ENCODE peak calls at places on chromosomes 16 and 17, in eight cellular contexts. U is thoracic aorta; N is heart right ventricle; V is CD4-positive, alpha-beta memory T cell; Z is A549; S is cardiac muscle cell; G is PC-9; R is uterus. K is an unnamed sample.

GRCh38 chr16:12141073-12141472 is 164.5 kb downstream of the SNX29 start:
- DNase-seq in S (no peak), Z (no peak), V (no peak), G (no peak), U (no peak), N (no peak), R (no peak), K (no peak)

GRCh38 chr16:60605176-60605575 is 1431.1 kb downstream of the CDH8 start:
- DNase-seq in S (no peak), N (no peak), G (no peak), U (no peak), Z (no peak), R (no peak), V (no peak), K (no peak)

GRCh38 chr17:81558941-81559806 is 7.0 kb upstream of the FAAP100 start:
- DNase-seq in S (no peak), Z (peak; percentile 79), N (no peak), G (no peak), R (no peak), U (no peak), V (no peak), K (no peak)

GRCh38 chr16:24036614-24037013 is 200.8 kb downstream of the PRKCB start:
- DNase-seq in U (no peak), V (peak; percentile 28), Z (peak; percentile 84), G (no peak), N (peak; percentile 23), R (peak; percentile 15), S (peak; percentile 61), K (peak; percentile 11)

GRCh38 chr16:18816286-18816685 is 14.9 kb upstream of the ARL6IP1 start:
- DNase-seq in N (no peak), V (no peak), Z (no peak), G (no peak), U (no peak), S (no peak), R (no peak), K (no peak)

GRCh38 chr16:26598061-26598460 is 468.7 kb upstream of the C16orf82 start:
- DNase-seq in Z (no peak), V (peak; percentile 62), R (no peak), U (no peak), G (no peak), N (no peak), S (no peak), K (no peak)

GRCh38 chr16:19605701-19606100 is 50.2 kb downstream of the VPS35L start:
- DNase-seq in U (no peak), Z (no peak), G (peak; percentile 93), R (no peak), V (no peak), S (no peak), N (no peak), K (no peak)

GRCh38 chr17:10265100-10265810 is 66.8 kb upstream of the GAS7 start:
- DNase-seq in V (no peak), G (no peak), S (peak; percentile 53), U (no peak), N (no peak), R (no peak), Z (no peak), K (no peak)

GRCh38 chr17:382644-383533 is 30.3 kb upstream of the RPH3AL start:
- DNase-seq in V (no peak), G (no peak), Z (peak; percentile 40), U (no peak), R (no peak), S (peak; percentile 61), N (peak; percentile 42), K (no peak)

GRCh38 chr17:55931448-55931847 is 180.6 kb downstream of the PCTP start:
- DNase-seq in V (no peak), G (no peak), R (no peak), Z (no peak), U (no peak), N (no peak), S (no peak), K (no peak)

GRCh38 chr17:49815761-49816281 is 27.3 kb downstream of the KAT7 start:
- DNase-seq in G (no peak), U (no peak), N (no peak), S (no peak), R (no peak), V (no peak), Z (no peak), K (no peak)

GRCh38 chr16:83365166-83365565 is 442.6 kb upstream of the HSBP1 start:
- DNase-seq in V (no peak), R (no peak), G (no peak), U (no peak), N (no peak), S (peak; percentile 19), Z (no peak), K (no peak)

GRCh38 chr16:10252155-10252554 is 69.9 kb upstream of the GRIN2A start:
- DNase-seq in U (no peak), S (no peak), N (no peak), Z (no peak), G (no peak), R (no peak), V (no peak), K (no peak)

GRCh38 chr17:48542114-48542955 is 2.6 kb downstream of the HOXB2 start:
- DNase-seq in R (peak; percentile 32), G (no peak), N (no peak), S (peak; percentile 60), V (no peak), Z (no peak), U (no peak), K (no peak)

DNA sequence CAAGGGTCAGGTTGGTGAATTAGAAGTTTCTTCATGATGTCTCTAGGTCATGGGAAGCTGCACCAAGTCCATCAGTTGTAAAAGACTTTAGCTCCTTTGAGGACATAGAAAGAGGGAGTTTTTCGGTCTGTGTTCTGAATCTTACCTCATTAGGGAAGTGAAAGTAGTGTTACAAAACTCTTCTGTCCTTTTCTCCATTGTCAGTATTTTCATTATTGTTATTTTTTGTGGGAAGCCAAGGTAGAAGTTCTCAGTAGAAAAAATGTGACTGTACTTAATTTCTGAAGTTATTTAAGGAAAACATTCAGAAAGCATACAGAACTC is 24.2 kb downstream of the MAP3K3 start:
- DNase-seq in S (no peak), N (no peak), Z (no peak), R (no peak), G (no peak), U (no peak), V (no peak), K (no peak)
- H3K27ac ChIP-seq in S (no peak overlapping the region), N (peak overlapping the region; percentile 44), Z (no peak overlapping the region), R (no peak overlapping the region), G (no peak overlapping the region), U (no peak overlapping the region), V (no peak overlapping the region), K (no peak overlapping the region)

GRCh38 chr17:75864448-75864871 is 9.3 kb upstream of the WBP2 start:
- DNase-seq in U (no peak), Z (no peak), G (no peak), S (peak; percentile 88), V (peak; percentile 44), N (peak; percentile 84), R (peak; percentile 84), K (no peak)
- H3K27ac ChIP-seq in U (peak overlapping the region; percentile 47), Z (no peak overlapping the region), G (no peak overlapping the region), S (no peak overlapping the region), V (peak overlapping the region; percentile 60), N (peak overlapping the region; percentile 73), R (peak overlapping the region; percentile 81), K (peak overlapping the region; percentile 52)

GRCh38 chr16:9148376-9149015 is 57.1 kb downstream of the HAPSTR1 start:
- DNase-seq in Z (no peak), N (no peak), R (no peak), V (no peak), U (no peak), G (no peak), S (no peak), K (no peak)
- H3K27ac ChIP-seq in Z (no peak overlapping the region), N (no peak overlapping the region), R (no peak overlapping the region), V (no peak overlapping the region), U (no peak overlapping the region), G (no peak overlapping the region), S (no peak overlapping the region), K (no peak overlapping the region)

DNA sequence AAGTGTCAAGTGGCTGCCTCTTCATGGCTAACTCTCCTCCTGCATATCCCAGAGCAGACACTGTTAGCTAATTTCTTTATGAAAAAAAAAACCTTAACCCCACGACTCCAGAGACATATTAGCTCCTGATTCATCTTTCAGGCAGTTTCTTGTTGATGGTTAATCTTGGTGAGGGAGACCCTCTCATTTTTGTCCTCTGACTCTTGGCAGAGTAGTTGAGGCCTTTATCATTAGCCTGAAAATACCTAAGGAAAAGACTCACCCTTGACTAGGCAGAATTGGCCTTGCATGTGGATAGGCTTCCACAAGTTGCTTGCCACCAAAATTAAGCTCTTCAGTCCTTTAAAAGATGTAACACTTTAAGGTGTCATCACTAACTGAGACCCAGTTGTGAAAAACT is 4.0 kb downstream of the CRYBA1 start:
- DNase-seq in G (no peak), R (no peak), Z (no peak), V (no peak), U (no peak), N (no peak), S (no peak), K (no peak)
- H3K27ac ChIP-seq in G (no peak overlapping the region), R (no peak overlapping the region), Z (peak overlapping the region; percentile 49), V (no peak overlapping the region), U (no peak overlapping the region), N (no peak overlapping the region), S (no peak overlapping the region), K (no peak overlapping the region)

GRCh38 chr17:20074489-20074888 is 65.3 kb downstream of the SPECC1 start:
- DNase-seq in U (no peak), G (no peak), N (no peak), R (no peak), S (no peak), V (no peak), Z (no peak), K (no peak)
- H3K27ac ChIP-seq in U (peak overlapping the region; percentile 78), G (no peak overlapping the region), N (peak overlapping the region; percentile 70), R (peak overlapping the region; percentile 70), S (no peak overlapping the region), V (no peak overlapping the region), Z (no peak overlapping the region), K (peak overlapping the region; percentile 79)

DNA sequence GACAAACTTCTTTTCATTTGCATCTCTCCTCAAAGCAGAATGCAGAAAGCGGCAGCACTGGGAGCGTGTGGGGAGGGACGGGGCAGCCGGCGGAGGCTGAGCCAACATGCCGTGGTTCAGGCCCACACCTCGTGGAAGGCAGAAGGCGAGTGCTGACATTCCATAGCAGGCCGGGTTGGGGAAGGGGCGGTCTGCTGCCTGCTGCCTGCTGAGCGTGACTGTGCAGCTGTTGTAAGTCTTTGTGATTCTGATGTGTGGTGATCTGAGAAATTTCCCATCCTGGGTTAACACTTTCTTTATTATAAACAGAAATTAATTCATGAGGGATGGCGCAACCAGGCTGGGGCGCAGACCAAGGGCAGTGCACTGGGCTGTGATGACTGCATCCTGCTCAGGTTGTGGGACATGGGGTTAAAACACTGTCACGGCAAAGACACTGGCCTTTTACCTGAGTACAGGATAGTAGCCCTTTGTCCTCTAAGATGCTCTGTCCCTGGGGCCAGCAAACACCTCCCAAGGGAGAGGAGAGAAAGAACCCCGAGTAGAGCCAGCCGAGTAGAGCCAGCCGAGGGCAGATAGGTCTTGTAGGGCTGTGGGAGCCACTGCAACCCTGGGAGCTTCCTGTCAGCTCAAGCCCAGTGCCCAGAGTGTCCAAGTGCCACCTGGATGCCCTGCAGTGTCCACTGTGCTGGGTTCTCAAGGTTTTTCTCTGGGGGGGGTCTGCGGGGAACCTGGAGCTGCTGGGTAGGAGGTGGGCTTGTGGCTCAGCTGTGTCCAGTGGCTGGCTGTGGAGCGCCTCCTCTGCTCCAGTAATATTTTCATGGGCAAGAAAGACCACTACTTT is 8.8 kb upstream of the DNASE1 start:
- DNase-seq in Z (no peak), V (no peak), N (no peak), G (no peak), R (no peak), S (peak; percentile 23), U (no peak), K (no peak)
- H3K27ac ChIP-seq in Z (peak overlapping the region; percentile 51), V (no peak overlapping the region), N (no peak overlapping the region), G (peak overlapping the region; percentile 51), R (no peak overlapping the region), S (peak overlapping the region; percentile 7), U (no peak overlapping the region), K (no peak overlapping the region)

K was measured in caudate nucleus.